ENCODE peak calls at places on chromosomes 6 and 20, in four cellular contexts. T is GM12891; U is fibroblast of villous mesenchyme; M is stimulated activated naive B cell treated with anti-CD40 and anti-IgM and Interleukin-4, amounts not matched to agents 10 μg/mL and 1 μg/mL and 100 μg/mL, for 72 hours. W is an unnamed sample.

GRCh38 chr6:125077453-125077852 is 76.1 kb upstream of the TPD52L1 start:
- DNase-seq in T (no peak), U (no peak), M (no peak), W (no peak)

GRCh38 chr20:35240083-35240913 is 13.8 kb downstream of the MMP24 start:
- DNase-seq in T (no peak), U (no peak), M (no peak), W (no peak)

GRCh38 chr6:106731843-106732160 is 102.4 kb downstream of the QRSL1 start:
- DNase-seq in T (no peak), U (no peak), M (no peak), W (no peak)

GRCh38 chr20:39282619-39283092 is 320.5 kb downstream of the DHX35 start:
- DNase-seq in T (no peak), U (no peak), M (no peak), W (no peak)

GRCh38 chr6:165876568-165876967 is 213.5 kb upstream of the PDE10A start:
- DNase-seq in T (no peak), U (peak; percentile 84), M (no peak), W (no peak)

GRCh38 chr6:39389372-39389767 is 66.9 kb upstream of the KCNK16 start:
- DNase-seq in T (no peak), U (peak; percentile 3), M (no peak), W (no peak)

GRCh38 chr6:48893048-48893447 is 570.0 kb downstream of the MMUT start:
- DNase-seq in T (no peak), U (no peak), M (no peak), W (no peak)

GRCh38 chr6:43054206-43054943 is 724 bp upstream of the CUL7 start:
- DNase-seq in T (no peak), U (no peak), M (no peak), W (no peak)

GRCh38 chr20:10728873-10729670 is 55.3 kb upstream of the JAG1 start:
- DNase-seq in T (no peak), U (no peak), M (no peak), W (no peak)

GRCh38 chr6:170243791-170244291 is 47.0 kb downstream of the DLL1 start:
- DNase-seq in T (no peak), U (peak; percentile 16), M (no peak), W (no peak)

GRCh38 chr6:159079367-159079766 is 34.6 kb upstream of the TAGAP start:
- DNase-seq in T (no peak), U (no peak), M (no peak), W (no peak)

GRCh38 chr20:48725589-48725991 is 102.2 kb downstream of the PREX1 start:
- DNase-seq in T (no peak), U (peak; percentile 30), M (no peak), W (peak; percentile 19)

GRCh38 chr6:95614094-95614493 is 36.8 kb downstream of the MANEA start:
- DNase-seq in T (no peak), U (no peak), M (no peak), W (no peak)

GRCh38 chr6:26056583-26057350 is 30.5 kb upstream of the HFE start:
- DNase-seq in T (no peak), U (peak; percentile 28), M (peak; percentile 29), W (no peak)

GRCh38 chr20:37179671-37180524 is 550 bp upstream of the MROH8 start:
- DNase-seq in T (no peak), U (peak; percentile 50), M (no peak), W (no peak)

GRCh38 chr6:154460306-154461071 is 50.0 kb downstream of the CNKSR3 start:
- DNase-seq in T (no peak), U (peak; percentile 87), M (no peak), W (no peak)

GRCh38 chr6:160972111-160972510 is 19.5 kb upstream of the MAP3K4 start:
- DNase-seq in T (peak; percentile 22), U (peak; percentile 86), M (no peak), W (no peak)